ENCODE peak calls at places on chromosomes 11 and 22, in ten cellular contexts. A is endothelial cell, E is body of pancreas, D is glutamatergic neuron, B is GM12878, M is GM12865, S is nephron progenitor cell, U is left ventricle myocardium inferior, Z is WTC11, Q is IMR-90. N is an unnamed sample.

GRCh38 chr22:49321477-49322055 is 506.1 kb downstream of the BRD1 start:
- DNase-seq in A (no peak), E (no peak), D (no peak), B (no peak), M (no peak), S (no peak), U (no peak), Z (no peak), Q (no peak), N (no peak)

GRCh38 chr11:34564406-34564805 is 50.8 kb upstream of the ELF5 start:
- DNase-seq in A (no peak), E (no peak), D (no peak), B (no peak), M (no peak), S (no peak), U (no peak), Z (no peak), Q (peak; percentile 9), N (no peak)

GRCh38 chr11:2525166-2525861 is 80.5 kb downstream of the KCNQ1 start:
- DNase-seq in A (peak; percentile 3), E (peak; percentile 62), D (peak; percentile 15), B (no peak), M (no peak), S (peak; percentile 4), U (peak; percentile 9), Z (peak; percentile 10), Q (no peak), N (no peak)

GRCh38 chr11:119419246-119419645 is 3.7 kb downstream of the THY1 start:
- DNase-seq in A (no peak), E (no peak), D (no peak), B (no peak), M (no peak), S (no peak), U (no peak), Z (no peak), Q (no peak), N (no peak)

GRCh38 chr11:2315395-2316168 is 13.8 kb downstream of the TSPAN32 start:
- DNase-seq in A (no peak), E (no peak), D (no peak), B (no peak), M (no peak), S (no peak), U (peak; percentile 17), Z (no peak), Q (no peak), N (no peak)

GRCh38 chr22:42596376-42596775 is 18.3 kb downstream of the POLDIP3 start:
- DNase-seq in A (no peak), E (no peak), D (no peak), B (no peak), M (no peak), S (no peak), U (peak; percentile 51), Z (no peak), Q (no peak), N (no peak)

GRCh38 chr22:43980996-43981395 is 25.8 kb downstream of the SAMM50 start:
- DNase-seq in A (no peak), E (no peak), D (no peak), B (no peak), M (no peak), S (no peak), U (no peak), Z (no peak), Q (no peak), N (no peak)

GRCh38 chr11:116134450-116134849 is 630.2 kb upstream of the CADM1 start:
- DNase-seq in A (no peak), E (no peak), D (no peak), B (no peak), M (no peak), S (no peak), U (no peak), Z (no peak), Q (no peak), N (no peak)

GRCh38 chr22:49163960-49164690 is 663.5 kb downstream of the BRD1 start:
- DNase-seq in A (no peak), E (no peak), D (no peak), B (no peak), M (no peak), S (no peak), U (no peak), Z (no peak), Q (no peak), N (no peak)

GRCh38 chr22:36027960-36028645 is 521 bp downstream of the RBFOX2 start:
- DNase-seq in A (peak; percentile 76), E (no peak), D (peak; percentile 75), B (no peak), M (no peak), S (no peak), U (no peak), Z (peak; percentile 67), Q (no peak), N (no peak)

GRCh38 chr11:125175896-125176575 is 11.5 kb downstream of the PKNOX2 start:
- DNase-seq in A (no peak), E (no peak), D (no peak), B (no peak), M (peak; percentile 13), S (no peak), U (no peak), Z (no peak), Q (no peak), N (no peak)

GRCh38 chr11:122193457-122193856 is 77.4 kb upstream of the BLID start:
- DNase-seq in A (no peak), E (no peak), D (no peak), B (no peak), M (no peak), S (no peak), U (no peak), Z (no peak), Q (no peak), N (no peak)

GRCh38 chr11:122187373-122188165 is 71.6 kb upstream of the BLID start:
- DNase-seq in A (no peak), E (no peak), D (no peak), B (no peak), M (no peak), S (no peak), U (no peak), Z (no peak), Q (no peak), N (no peak)

GRCh38 chr11:122192634-122193245 is 76.7 kb upstream of the BLID start:
- DNase-seq in A (no peak), E (no peak), D (no peak), B (no peak), M (peak; percentile 21), S (no peak), U (no peak), Z (no peak), Q (peak; percentile 62), N (no peak)

GRCh38 chr11:122186439-122187080 is 70.5 kb upstream of the BLID start:
- DNase-seq in A (no peak), E (no peak), D (no peak), B (no peak), M (no peak), S (no peak), U (no peak), Z (no peak), Q (peak; percentile 97), N (peak; percentile 93)

DNA sequence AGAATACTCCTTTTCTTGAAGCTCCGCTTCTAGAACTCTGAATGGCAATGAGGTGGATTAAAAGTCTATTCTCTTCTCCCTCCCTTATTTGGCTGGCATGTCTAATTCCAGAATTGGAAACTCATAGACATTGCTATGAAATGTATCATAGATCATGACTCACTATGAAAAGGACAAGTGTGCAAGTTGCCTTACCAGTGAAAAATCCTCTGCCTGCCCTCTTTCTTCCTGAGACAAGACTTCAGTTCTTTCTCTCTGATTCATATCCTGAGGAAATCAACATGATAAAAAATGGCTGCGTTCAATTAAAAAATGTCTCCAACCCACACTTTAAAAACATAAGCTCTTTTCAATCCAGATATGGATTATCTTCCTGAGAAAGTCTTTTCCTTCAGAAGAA is 73.2 kb upstream of the BLID start:
- DNase-seq in A (no peak), E (no peak), D (no peak), B (no peak), M (no peak), S (no peak), U (no peak), Z (no peak), Q (peak; percentile 98), N (peak; percentile 79)
- TF ChIP-seq CTCF in A (no peak), E (no peak), D (no peak), B (no peak), M (no peak), S (no peak), U (no peak), Z (no peak), Q (no peak), N (no peak)

DNA sequence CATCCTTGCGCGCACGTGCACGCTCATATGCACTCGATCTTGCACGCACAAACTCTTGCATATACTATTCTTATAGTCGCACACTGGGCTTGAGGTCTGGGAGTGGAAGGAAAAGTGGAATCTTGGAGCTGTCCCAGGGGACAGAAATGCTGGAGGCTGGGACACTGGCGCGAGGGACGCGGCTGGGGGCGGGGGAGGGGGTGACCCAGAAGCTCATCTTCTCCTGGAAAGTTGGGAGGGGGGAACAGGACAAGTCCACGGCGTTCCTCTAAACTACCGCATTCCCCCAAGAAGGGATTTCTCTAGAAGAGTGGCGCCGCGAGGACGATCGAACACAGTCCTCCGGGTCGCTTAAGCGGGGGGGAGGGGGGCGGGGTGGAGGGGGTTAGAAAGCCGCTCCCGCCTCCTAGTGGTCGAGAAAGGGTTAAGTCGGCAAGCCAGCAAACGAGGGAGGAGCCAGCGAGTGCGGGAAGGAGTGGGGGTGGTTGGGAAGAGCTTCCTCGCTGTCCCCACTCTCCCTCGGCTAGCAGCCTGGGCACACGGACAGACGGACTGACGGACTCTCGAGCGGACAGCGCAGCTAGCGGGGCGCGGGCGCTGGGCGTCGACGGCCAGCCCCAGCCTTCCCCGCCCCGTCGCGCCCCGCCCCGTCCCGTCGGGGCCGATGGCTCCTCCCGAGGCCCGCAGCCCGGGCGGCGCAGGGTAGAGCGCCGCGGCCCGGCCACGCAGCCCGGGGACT is at the start of gene RTN4RL2:
- DNase-seq in A (peak; percentile 51), E (peak; percentile 47), D (peak; percentile 79), B (no peak), M (peak; percentile 67), S (peak; percentile 74), U (peak; percentile 48), Z (peak; percentile 81), Q (peak; percentile 45), N (no peak)
- TF ChIP-seq CTCF in A (peak; percentile 45), E (peak; percentile 10), D (peak; percentile 71), B (peak; percentile 38), M (peak; percentile 45), S (peak; percentile 45), U (peak; percentile 33), Z (peak; percentile 58), Q (peak; percentile 16), N (no peak)

GRCh38 chr11:60118333-60118732 is 29.9 kb downstream of the MS4A2 start:
- DNase-seq in A (no peak), E (no peak), D (no peak), B (no peak), M (peak; percentile 20), S (no peak), U (no peak), Z (no peak), Q (no peak), N (no peak)
- TF ChIP-seq CTCF in A (no peak), E (no peak), D (no peak), B (no peak), M (no peak), S (no peak), U (no peak), Z (no peak), Q (no peak), N (no peak)

DNA sequence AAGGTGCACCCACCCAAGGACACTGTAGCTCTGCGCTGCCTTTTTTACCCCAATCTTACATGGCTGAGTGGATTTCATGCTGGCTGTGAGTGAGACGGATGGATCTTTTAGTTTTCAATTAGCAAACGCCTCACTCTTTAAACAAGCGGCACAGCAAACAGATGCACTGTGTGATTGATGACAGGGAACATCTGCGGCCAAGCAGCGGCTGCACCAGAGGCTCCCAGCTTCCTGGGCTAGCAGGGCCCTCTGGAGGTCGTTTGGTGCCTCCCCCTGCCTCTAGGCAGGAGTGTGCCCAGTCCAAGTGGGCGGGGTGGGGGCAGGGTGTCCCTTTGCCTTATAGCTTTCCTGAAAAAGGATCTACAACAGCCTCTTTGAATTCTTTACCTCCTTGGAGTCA is 2.1 kb upstream of the DRD2 start:
- DNase-seq in A (no peak), E (no peak), D (peak; percentile 78), B (no peak), M (peak; percentile 7), S (peak; percentile 44), U (no peak), Z (peak; percentile 58), Q (no peak), N (no peak)
- TF ChIP-seq CTCF in A (no peak), E (no peak), D (no peak), B (no peak), M (peak; percentile 6), S (no peak), U (no peak), Z (no peak), Q (no peak), N (no peak)